ENCODE peak calls at places on chromosome 20, in eight cellular contexts. One of them, this sample, is unnamed. For H3K27me3, the result is how much of the 10 kb centered on the place peaks cover.

GRCh38 chr20:33554914-33555420 is 65.1 kb downstream of the CBFA2T2 start:
- DNase-seq in aorta: no peak
- DNase-seq in GM23338: peak
- DNase-seq in IMR-90: peak
- DNase-seq in PC-3: peak
- DNase-seq in heart left ventricle: no peak
- DNase-seq in MM.1S: peak
- DNase-seq in left ventricle myocardium inferior: no peak
- DNase-seq in this sample: peak

GRCh38 chr20:10708342-10709185 is 34.8 kb upstream of the JAG1 start:
- DNase-seq in aorta: no peak
- DNase-seq in GM23338: no peak
- DNase-seq in IMR-90: peak
- DNase-seq in PC-3: peak
- DNase-seq in heart left ventricle: no peak
- DNase-seq in MM.1S: no peak
- DNase-seq in left ventricle myocardium inferior: no peak
- DNase-seq in this sample: peak

GRCh38 chr20:38369387-38369786 is 23.1 kb downstream of the LBP start:
- DNase-seq in aorta: no peak
- DNase-seq in GM23338: peak
- DNase-seq in IMR-90: no peak
- DNase-seq in PC-3: peak
- DNase-seq in heart left ventricle: no peak
- DNase-seq in MM.1S: no peak
- DNase-seq in left ventricle myocardium inferior: no peak
- DNase-seq in this sample: peak

GRCh38 chr20:53126185-53126584 is 154.0 kb downstream of the TSHZ2 start:
- DNase-seq in aorta: no peak
- DNase-seq in GM23338: peak
- DNase-seq in IMR-90: no peak
- DNase-seq in PC-3: no peak
- DNase-seq in heart left ventricle: no peak
- DNase-seq in MM.1S: no peak
- DNase-seq in left ventricle myocardium inferior: no peak
- DNase-seq in this sample: no peak

GRCh38 chr20:58086763-58087566 is 141.5 kb downstream of the ANKRD60 start:
- DNase-seq in aorta: no peak
- DNase-seq in GM23338: peak
- DNase-seq in IMR-90: peak
- DNase-seq in PC-3: peak
- DNase-seq in heart left ventricle: peak
- DNase-seq in MM.1S: no peak
- DNase-seq in left ventricle myocardium inferior: no peak
- DNase-seq in this sample: peak

GRCh38 chr20:4519530-4519929 is 202.2 kb upstream of the PRND start:
- DNase-seq in aorta: no peak
- DNase-seq in GM23338: peak
- DNase-seq in IMR-90: no peak
- DNase-seq in PC-3: peak
- DNase-seq in heart left ventricle: no peak
- DNase-seq in MM.1S: no peak
- DNase-seq in left ventricle myocardium inferior: no peak
- DNase-seq in this sample: peak

GRCh38 chr20:38412877-38413577 is 22.1 kb downstream of the SNHG17 start:
- DNase-seq in aorta: no peak
- DNase-seq in GM23338: no peak
- DNase-seq in IMR-90: no peak
- DNase-seq in PC-3: no peak
- DNase-seq in heart left ventricle: no peak
- DNase-seq in MM.1S: no peak
- DNase-seq in left ventricle myocardium inferior: no peak
- DNase-seq in this sample: no peak

GRCh38 chr20:6940052-6940451 is 172.6 kb downstream of the BMP2 start:
- DNase-seq in aorta: no peak
- DNase-seq in GM23338: peak
- DNase-seq in IMR-90: no peak
- DNase-seq in PC-3: peak
- DNase-seq in heart left ventricle: no peak
- DNase-seq in MM.1S: peak
- DNase-seq in left ventricle myocardium inferior: no peak
- DNase-seq in this sample: no peak

GRCh38 chr20:57995381-57995977 is 233.0 kb downstream of the ANKRD60 start:
- DNase-seq in aorta: no peak
- DNase-seq in GM23338: no peak
- DNase-seq in IMR-90: no peak
- DNase-seq in PC-3: no peak
- DNase-seq in heart left ventricle: no peak
- DNase-seq in MM.1S: no peak
- DNase-seq in left ventricle myocardium inferior: no peak
- DNase-seq in this sample: no peak

GRCh38 chr20:10929023-10929422 is 255.2 kb upstream of the JAG1 start:
- DNase-seq in aorta: no peak
- DNase-seq in GM23338: no peak
- DNase-seq in IMR-90: peak
- DNase-seq in PC-3: no peak
- DNase-seq in heart left ventricle: no peak
- DNase-seq in MM.1S: no peak
- DNase-seq in left ventricle myocardium inferior: no peak
- DNase-seq in this sample: no peak

GRCh38 chr20:20003088-20003954 is 13.8 kb upstream of the NAA20 start:
- DNase-seq in aorta: peak
- DNase-seq in GM23338: no peak
- DNase-seq in IMR-90: peak
- DNase-seq in PC-3: no peak
- DNase-seq in heart left ventricle: peak
- DNase-seq in MM.1S: peak
- DNase-seq in left ventricle myocardium inferior: no peak
- DNase-seq in this sample: no peak

GRCh38 chr20:22578221-22579118 is 5.9 kb downstream of the FOXA2 start:
- DNase-seq in aorta: no peak
- DNase-seq in GM23338: no peak
- DNase-seq in IMR-90: no peak
- DNase-seq in PC-3: peak
- DNase-seq in heart left ventricle: no peak
- DNase-seq in MM.1S: no peak
- DNase-seq in left ventricle myocardium inferior: no peak
- DNase-seq in this sample: no peak

GRCh38 chr20:22106308-22106938 is 401.0 kb downstream of the PAX1 start:
- DNase-seq in aorta: no peak
- DNase-seq in GM23338: peak
- DNase-seq in IMR-90: no peak
- DNase-seq in PC-3: peak
- DNase-seq in heart left ventricle: no peak
- DNase-seq in MM.1S: peak
- DNase-seq in left ventricle myocardium inferior: no peak
- DNase-seq in this sample: peak

GRCh38 chr20:53578492-53579222 is 15.0 kb downstream of the ZNF217 start:
- DNase-seq in aorta: no peak
- DNase-seq in GM23338: peak
- DNase-seq in IMR-90: peak
- DNase-seq in PC-3: peak
- DNase-seq in heart left ventricle: peak
- DNase-seq in MM.1S: peak
- DNase-seq in left ventricle myocardium inferior: no peak
- DNase-seq in this sample: peak

GRCh38 chr20:11214281-11214680 is 540.5 kb upstream of the JAG1 start:
- DNase-seq in aorta: no peak
- DNase-seq in GM23338: no peak
- DNase-seq in IMR-90: no peak
- DNase-seq in PC-3: no peak
- DNase-seq in heart left ventricle: no peak
- DNase-seq in MM.1S: no peak
- DNase-seq in left ventricle myocardium inferior: no peak
- DNase-seq in this sample: no peak

DNA sequence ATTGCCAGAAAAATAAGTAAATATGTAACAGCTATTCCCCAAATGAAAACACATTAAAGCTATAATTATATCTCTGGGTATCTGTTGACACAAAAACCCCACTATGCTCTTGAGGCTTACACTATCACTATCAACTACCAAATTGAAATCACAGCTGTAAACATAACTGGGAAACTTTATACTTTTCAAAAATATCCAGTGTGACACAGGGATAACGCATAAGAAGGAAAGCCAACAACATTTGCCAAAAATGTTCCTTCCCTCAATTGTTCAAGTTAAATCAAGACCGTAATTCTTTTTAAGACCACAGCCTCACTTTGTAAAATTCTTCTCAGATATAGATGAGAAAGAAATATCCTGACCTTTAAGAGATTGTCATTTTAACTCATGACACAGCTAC is 3.1 kb downstream of the ZHX3 start:
- DNase-seq in aorta: no peak
- DNase-seq in GM23338: no peak
- DNase-seq in IMR-90: no peak
- DNase-seq in PC-3: no peak
- DNase-seq in heart left ventricle: no peak
- DNase-seq in MM.1S: no peak
- DNase-seq in left ventricle myocardium inferior: no peak
- DNase-seq in this sample: no peak
- H3K27ac ChIP-seq in aorta: no peak
- H3K27ac ChIP-seq in GM23338: no peak
- H3K27ac ChIP-seq in IMR-90: no peak
- H3K27ac ChIP-seq in PC-3: no peak
- H3K27ac ChIP-seq in heart left ventricle: peak
- H3K27ac ChIP-seq in MM.1S: no peak
- H3K27ac ChIP-seq in left ventricle myocardium inferior: peak
- H3K27ac ChIP-seq in this sample: no peak

GRCh38 chr20:61723538-61724257 is 342.0 kb downstream of the TAF4 start:
- DNase-seq in aorta: no peak
- DNase-seq in GM23338: no peak
- DNase-seq in IMR-90: no peak
- DNase-seq in PC-3: no peak
- DNase-seq in heart left ventricle: no peak
- DNase-seq in MM.1S: no peak
- DNase-seq in left ventricle myocardium inferior: no peak
- DNase-seq in this sample: no peak

GRCh38 chr20:61719691-61720347 is 345.9 kb downstream of the TAF4 start:
- DNase-seq in aorta: no peak
- DNase-seq in GM23338: peak
- DNase-seq in IMR-90: no peak
- DNase-seq in PC-3: no peak
- DNase-seq in heart left ventricle: no peak
- DNase-seq in MM.1S: no peak
- DNase-seq in left ventricle myocardium inferior: no peak
- DNase-seq in this sample: peak

GRCh38 chr20:61722146-61722678 is 343.5 kb downstream of the TAF4 start:
- DNase-seq in aorta: no peak
- DNase-seq in GM23338: no peak
- DNase-seq in IMR-90: no peak
- DNase-seq in PC-3: no peak
- DNase-seq in heart left ventricle: no peak
- DNase-seq in MM.1S: no peak
- DNase-seq in left ventricle myocardium inferior: no peak
- DNase-seq in this sample: no peak

GRCh38 chr20:61720348-61720696 is 345.4 kb downstream of the TAF4 start:
- DNase-seq in aorta: no peak
- DNase-seq in GM23338: no peak
- DNase-seq in IMR-90: no peak
- DNase-seq in PC-3: no peak
- DNase-seq in heart left ventricle: no peak
- DNase-seq in MM.1S: no peak
- DNase-seq in left ventricle myocardium inferior: no peak
- DNase-seq in this sample: no peak

DNA sequence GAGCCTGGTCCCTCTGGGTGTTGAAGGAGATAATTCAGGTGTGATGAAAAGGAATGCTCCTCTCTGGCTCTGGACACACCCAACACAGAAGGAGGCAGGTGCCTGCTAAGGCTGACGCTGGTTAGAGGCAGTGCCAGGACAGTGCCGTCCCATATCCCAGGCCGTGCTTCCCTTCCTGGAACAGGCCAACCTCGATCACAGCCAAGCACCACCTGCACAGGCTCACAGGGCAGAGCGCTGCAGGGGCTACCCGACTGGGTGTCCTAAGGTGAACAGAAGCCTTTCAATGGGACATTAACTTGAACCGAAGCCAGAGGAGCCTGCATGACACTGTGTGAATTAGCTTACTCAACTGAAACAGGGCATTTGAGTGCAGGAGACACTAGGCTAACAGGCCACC is 347.3 kb downstream of the TAF4 start:
- DNase-seq in aorta: no peak
- DNase-seq in GM23338: no peak
- DNase-seq in IMR-90: no peak
- DNase-seq in PC-3: no peak
- DNase-seq in heart left ventricle: no peak
- DNase-seq in MM.1S: no peak
- DNase-seq in left ventricle myocardium inferior: no peak
- DNase-seq in this sample: no peak
- H3K4me3 ChIP-seq in aorta: no peak
- H3K4me3 ChIP-seq in GM23338: no peak
- H3K4me3 ChIP-seq in IMR-90: no peak
- H3K4me3 ChIP-seq in PC-3: no peak
- H3K4me3 ChIP-seq in heart left ventricle: no peak
- H3K4me3 ChIP-seq in MM.1S: no peak
- H3K4me3 ChIP-seq in left ventricle myocardium inferior: no peak
- H3K4me3 ChIP-seq in this sample: no peak

GRCh38 chr20:59966428-59966827 is 8.2 kb downstream of the CDH26 start:
- DNase-seq in aorta: no peak
- DNase-seq in GM23338: no peak
- DNase-seq in IMR-90: no peak
- DNase-seq in PC-3: no peak
- DNase-seq in heart left ventricle: no peak
- DNase-seq in MM.1S: no peak
- DNase-seq in left ventricle myocardium inferior: no peak
- DNase-seq in this sample: no peak

GRCh38 chr20:59976196-59976847 is 18.1 kb downstream of the CDH26 start:
- DNase-seq in aorta: no peak
- DNase-seq in GM23338: no peak
- DNase-seq in IMR-90: peak
- DNase-seq in PC-3: no peak
- DNase-seq in heart left ventricle: no peak
- DNase-seq in MM.1S: no peak
- DNase-seq in left ventricle myocardium inferior: no peak
- DNase-seq in this sample: no peak

GRCh38 chr20:59971428-59971827 is 13.2 kb downstream of the CDH26 start:
- DNase-seq in aorta: no peak
- DNase-seq in GM23338: no peak
- DNase-seq in IMR-90: no peak
- DNase-seq in PC-3: peak
- DNase-seq in heart left ventricle: no peak
- DNase-seq in MM.1S: no peak
- DNase-seq in left ventricle myocardium inferior: no peak
- DNase-seq in this sample: no peak

GRCh38 chr20:59977086-59977485 is 18.9 kb downstream of the CDH26 start:
- DNase-seq in aorta: no peak
- DNase-seq in GM23338: no peak
- DNase-seq in IMR-90: no peak
- DNase-seq in PC-3: no peak
- DNase-seq in heart left ventricle: no peak
- DNase-seq in MM.1S: no peak
- DNase-seq in left ventricle myocardium inferior: no peak
- DNase-seq in this sample: no peak

GRCh38 chr20:59972037-59972801 is 14.0 kb downstream of the CDH26 start:
- DNase-seq in aorta: no peak
- DNase-seq in GM23338: no peak
- DNase-seq in IMR-90: no peak
- DNase-seq in PC-3: peak
- DNase-seq in heart left ventricle: no peak
- DNase-seq in MM.1S: no peak
- DNase-seq in left ventricle myocardium inferior: no peak
- DNase-seq in this sample: peak
- H3K27me3 ChIP-seq in aorta: under half
- H3K27me3 ChIP-seq in GM23338: under half
- H3K27me3 ChIP-seq in IMR-90: under half
- H3K27me3 ChIP-seq in PC-3: under half
- H3K27me3 ChIP-seq in heart left ventricle: under half
- H3K27me3 ChIP-seq in MM.1S: under half
- H3K27me3 ChIP-seq in left ventricle myocardium inferior: under half
- H3K27me3 ChIP-seq in this sample: under half

GRCh38 chr20:45392733-45393132 is 14.6 kb upstream of the TP53TG5 start:
- DNase-seq in aorta: no peak
- DNase-seq in GM23338: peak
- DNase-seq in IMR-90: no peak
- DNase-seq in PC-3: peak
- DNase-seq in heart left ventricle: no peak
- DNase-seq in MM.1S: no peak
- DNase-seq in left ventricle myocardium inferior: no peak
- DNase-seq in this sample: no peak
- H3K27ac ChIP-seq in aorta: no peak
- H3K27ac ChIP-seq in GM23338: no peak
- H3K27ac ChIP-seq in IMR-90: no peak
- H3K27ac ChIP-seq in PC-3: no peak
- H3K27ac ChIP-seq in heart left ventricle: no peak
- H3K27ac ChIP-seq in MM.1S: no peak
- H3K27ac ChIP-seq in left ventricle myocardium inferior: no peak
- H3K27ac ChIP-seq in this sample: no peak